ENCODE peak calls at places on chromosomes 5 and 9, in nine cellular contexts. T is HCT116, Q is K562, C is endothelial cell of umbilical vein, F is heart left ventricle, Z is body of pancreas, K is lung, I is thyroid gland, W is B cell. D is an unnamed sample.

GRCh38 chr9:118954822-118955221 is 414.4 kb downstream of the BRINP1 start:
- DNase-seq in T (no peak), Q (no peak), C (no peak), F (no peak), Z (no peak), K (no peak), I (no peak), W (no peak), D (no peak)

GRCh38 chr9:129383005-129383414 is 204.9 kb upstream of the IER5L start:
- DNase-seq in T (peak; percentile 39), Q (no peak), C (no peak), F (peak; percentile 62), Z (peak; percentile 96), K (peak; percentile 79), I (peak; percentile 96), W (no peak), D (peak; percentile 68)

GRCh38 chr9:89730715-89731114 is 125.9 kb downstream of the GADD45G start:
- DNase-seq in T (no peak), Q (peak; percentile 10), C (no peak), F (no peak), Z (peak; percentile 93), K (peak; percentile 74), I (no peak), W (no peak), D (no peak)

GRCh38 chr5:180115326-180116076 is 43.9 kb upstream of the RNF130 start:
- DNase-seq in T (no peak), Q (no peak), C (no peak), F (no peak), Z (no peak), K (no peak), I (no peak), W (no peak), D (no peak)

GRCh38 chr5:127355342-127355741 is 64.7 kb downstream of the MEGF10 start:
- DNase-seq in T (no peak), Q (no peak), C (no peak), F (no peak), Z (no peak), K (no peak), I (no peak), W (no peak), D (no peak)

GRCh38 chr9:9299134-9299533 is 1313.7 kb downstream of the PTPRD start:
- DNase-seq in T (no peak), Q (no peak), C (no peak), F (no peak), Z (no peak), K (no peak), I (no peak), W (no peak), D (no peak)

GRCh38 chr9:135080286-135081263 is 6.9 kb upstream of the OLFM1 start:
- DNase-seq in T (no peak), Q (no peak), C (no peak), F (no peak), Z (no peak), K (no peak), I (no peak), W (no peak), D (no peak)

GRCh38 chr5:143235423-143235822 is 168.1 kb downstream of the NR3C1 start:
- DNase-seq in T (peak; percentile 19), Q (no peak), C (no peak), F (no peak), Z (no peak), K (no peak), I (no peak), W (no peak), D (no peak)

GRCh38 chr9:69120380-69121154 is 53.5 kb upstream of the TJP2 start:
- DNase-seq in T (peak; percentile 83), Q (no peak), C (peak; percentile 21), F (peak; percentile 53), Z (peak; percentile 98), K (peak; percentile 90), I (peak; percentile 97), W (peak; percentile 43), D (peak; percentile 94)

GRCh38 chr5:39452846-39453245 is 28.1 kb upstream of the DAB2 start:
- DNase-seq in T (no peak), Q (no peak), C (no peak), F (no peak), Z (no peak), K (no peak), I (no peak), W (no peak), D (no peak)

GRCh38 chr5:146662229-146662628 is 146.2 kb upstream of the GPR151 start:
- DNase-seq in T (peak; percentile 3), Q (no peak), C (peak; percentile 51), F (no peak), Z (no peak), K (no peak), I (no peak), W (no peak), D (peak; percentile 28)

GRCh38 chr5:172897691-172898512 is 61.3 kb upstream of the RPL26L1 start:
- DNase-seq in T (no peak), Q (no peak), C (peak; percentile 91), F (no peak), Z (no peak), K (no peak), I (peak; percentile 45), W (no peak), D (no peak)

GRCh38 chr5:160366230-160366629 is 4.2 kb downstream of the C1QTNF2 start:
- DNase-seq in T (no peak), Q (no peak), C (no peak), F (no peak), Z (no peak), K (no peak), I (no peak), W (no peak), D (no peak)

GRCh38 chr5:101929628-101930027 is 366.5 kb downstream of the SLCO4C1 start:
- DNase-seq in T (no peak), Q (no peak), C (no peak), F (no peak), Z (no peak), K (no peak), I (no peak), W (no peak), D (no peak)

GRCh38 chr5:180377556-180378197 is 24.5 kb upstream of the GFPT2 start:
- DNase-seq in T (no peak), Q (no peak), C (no peak), F (no peak), Z (no peak), K (no peak), I (no peak), W (no peak), D (no peak)

GRCh38 chr9:12684923-12685468 is 8.2 kb upstream of the TYRP1 start:
- DNase-seq in T (no peak), Q (no peak), C (peak; percentile 59), F (no peak), Z (no peak), K (no peak), I (no peak), W (no peak), D (no peak)

GRCh38 chr5:176660860-176661641 is 13.8 kb downstream of the TSPAN17 start:
- DNase-seq in T (peak; percentile 49), Q (peak; percentile 92), C (peak; percentile 69), F (peak; percentile 71), Z (peak; percentile 74), K (peak; percentile 71), I (peak; percentile 63), W (peak; percentile 93), D (peak; percentile 88)

GRCh38 chr5:176441921-176442323 is 6.3 kb upstream of the FAF2 start:
- DNase-seq in T (no peak), Q (no peak), C (peak; percentile 92), F (no peak), Z (no peak), K (no peak), I (no peak), W (no peak), D (no peak)

GRCh38 chr5:107853031-107853430 is 182.3 kb upstream of the EFNA5 start:
- DNase-seq in T (no peak), Q (no peak), C (no peak), F (no peak), Z (no peak), K (no peak), I (no peak), W (no peak), D (no peak)

GRCh38 chr5:43309657-43310056 is 3.6 kb downstream of the HMGCS1 start:
- DNase-seq in T (no peak), Q (no peak), C (no peak), F (no peak), Z (no peak), K (no peak), I (peak; percentile 24), W (no peak), D (peak; percentile 54)

GRCh38 chr5:9099681-9100080 is 446.2 kb downstream of the SEMA5A start:
- DNase-seq in T (no peak), Q (no peak), C (no peak), F (no peak), Z (no peak), K (no peak), I (no peak), W (no peak), D (no peak)
- TF ChIP-seq CTCF in T (no peak), Q (no peak), C (no peak), F (no peak), Z (no peak), K (no peak), I (no peak), W (no peak), D (no peak)

DNA sequence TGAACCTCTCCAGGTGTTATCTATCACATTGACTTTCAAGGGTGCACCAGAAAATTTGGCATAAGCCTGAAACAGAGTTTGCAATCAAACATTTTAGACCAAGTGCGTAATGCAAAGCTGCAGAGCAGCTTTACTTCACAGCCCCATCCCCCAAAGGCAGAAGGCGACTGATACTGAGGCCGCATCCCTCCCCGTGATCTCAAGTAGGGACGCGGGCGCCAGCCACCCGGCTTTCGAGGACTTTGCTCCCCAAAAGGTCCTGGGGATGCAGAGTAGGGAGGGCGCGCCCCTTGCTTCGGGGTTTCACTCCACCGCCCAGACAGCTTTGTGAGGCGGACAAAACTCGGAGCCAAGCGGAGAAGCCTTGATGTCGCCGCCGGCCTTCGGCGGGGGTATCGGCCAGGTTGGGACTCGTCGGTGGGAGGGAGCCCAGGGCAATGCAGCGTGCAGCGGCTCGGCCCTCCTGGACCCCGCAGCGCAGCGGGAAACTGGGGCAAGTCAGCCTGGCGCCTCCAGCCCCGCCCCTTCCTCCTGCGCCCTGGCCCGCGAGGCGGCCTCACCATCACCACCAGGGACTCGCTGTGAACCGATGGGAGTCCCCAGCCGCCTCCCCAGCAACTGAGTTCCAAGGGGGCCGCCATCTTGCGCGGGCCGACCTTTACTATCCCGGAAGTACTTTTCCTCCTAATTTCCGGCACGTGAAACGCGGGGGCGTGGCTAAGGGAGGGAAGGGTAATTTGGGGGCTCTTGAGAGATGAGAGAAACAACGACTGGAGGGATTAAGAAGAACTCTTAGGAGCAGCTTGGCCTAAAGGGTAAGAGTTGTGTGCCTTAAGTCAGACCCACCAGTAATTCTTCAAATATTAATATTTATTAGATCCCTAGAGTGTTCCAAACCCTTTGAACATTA is at the start of gene MTX3:
- DNase-seq in T (peak; percentile 61), Q (peak; percentile 15), C (peak; percentile 80), F (peak; percentile 88), Z (peak; percentile 82), K (peak; percentile 87), I (peak; percentile 85), W (peak; percentile 80), D (peak; percentile 92)
- TF ChIP-seq CTCF in T (no peak), Q (no peak), C (no peak), F (no peak), Z (no peak), K (no peak), I (no peak), W (no peak), D (no peak)

GRCh38 chr5:6831678-6832077 is 118.4 kb downstream of the TENT4A start:
- DNase-seq in T (no peak), Q (no peak), C (no peak), F (no peak), Z (peak; percentile 16), K (no peak), I (no peak), W (no peak), D (no peak)
- TF ChIP-seq CTCF in T (no peak), Q (no peak), C (no peak), F (no peak), Z (no peak), K (no peak), I (no peak), W (no peak), D (no peak)

GRCh38 chr5:2299388-2300220 is 416.9 kb upstream of the IRX4 start:
- DNase-seq in T (no peak), Q (no peak), C (no peak), F (no peak), Z (no peak), K (no peak), I (no peak), W (no peak), D (no peak)
- TF ChIP-seq CTCF in T (no peak), Q (no peak), C (no peak), F (no peak), Z (no peak), K (no peak), I (no peak), W (no peak), D (no peak)

D was measured in Calu3.